ENCODE peak calls at places on chromosomes 3 and 15, in eight cellular contexts. Z is SW480; O is AG10803; D is heart left ventricle; V is T-helper 1 cell; K is stimulated activated CD4-positive, alpha-beta T cell treated with anti-CD3 and anti-CD28 coated beads, Interleukin-2, amount 100 ng/mL, for 48 hours; J is activated naive CD4-positive, alpha-beta T cell; I is effector memory CD4-positive, alpha-beta T cell. M is an unnamed sample.

GRCh38 chr3:197736010-197736490 is 654 bp downstream of the RUBCN start:
- DNase-seq in Z (peak; percentile 56), O (peak; percentile 22), D (no peak), V (peak; percentile 53), K (peak; percentile 41), J (peak; percentile 5), I (peak; percentile 16), M (peak; percentile 14)

GRCh38 chr3:28850186-28850585 is 430.7 kb upstream of the RBMS3 start:
- DNase-seq in Z (no peak), O (peak; percentile 33), D (peak; percentile 10), V (no peak), K (no peak), J (no peak), I (no peak), M (no peak)

GRCh38 chr3:185651971-185652370 is 65.9 kb downstream of the SENP2 start:
- DNase-seq in Z (no peak), O (no peak), D (no peak), V (no peak), K (no peak), J (no peak), I (no peak), M (no peak)

GRCh38 chr15:51706347-51706746 is 25.0 kb downstream of the SCG3 start:
- DNase-seq in Z (no peak), O (peak; percentile 72), D (no peak), V (no peak), K (no peak), J (no peak), I (no peak), M (no peak)

GRCh38 chr3:101531473-101532086 is 18.6 kb upstream of the SENP7 start:
- DNase-seq in Z (no peak), O (no peak), D (no peak), V (peak; percentile 72), K (no peak), J (no peak), I (no peak), M (no peak)

GRCh38 chr3:9088431-9089353 is 125.4 kb upstream of the RAD18 start:
- DNase-seq in Z (no peak), O (peak; percentile 32), D (no peak), V (no peak), K (no peak), J (no peak), I (no peak), M (no peak)

GRCh38 chr3:127170794-127171193 is 22.1 kb upstream of the PRR23E start:
- DNase-seq in Z (no peak), O (peak; percentile 67), D (no peak), V (no peak), K (no peak), J (no peak), I (no peak), M (no peak)

GRCh38 chr15:36109943-36110658 is 469.3 kb upstream of the CDIN1 start:
- DNase-seq in Z (no peak), O (peak; percentile 63), D (no peak), V (no peak), K (no peak), J (no peak), I (no peak), M (no peak)

GRCh38 chr3:72232777-72233176 is 447.8 kb upstream of the PROK2 start:
- DNase-seq in Z (no peak), O (no peak), D (no peak), V (no peak), K (no peak), J (no peak), I (no peak), M (no peak)

GRCh38 chr3:170038434-170039110 is 777 bp downstream of the GPR160 start:
- DNase-seq in Z (peak; percentile 34), O (no peak), D (no peak), V (peak; percentile 28), K (no peak), J (peak; percentile 9), I (peak; percentile 1), M (peak; percentile 7)

GRCh38 chr3:69209413-69209812 is 87.0 kb upstream of the LMOD3 start:
- DNase-seq in Z (no peak), O (no peak), D (no peak), V (no peak), K (no peak), J (no peak), I (no peak), M (no peak)

GRCh38 chr15:63381301-63382192 is at the start of gene CA12:
- DNase-seq in Z (peak; percentile 8), O (no peak), D (no peak), V (no peak), K (no peak), J (no peak), I (no peak), M (no peak)

GRCh38 chr3:123098411-123099330 is 31.8 kb downstream of the PDIA5 start:
- DNase-seq in Z (no peak), O (peak; percentile 82), D (no peak), V (no peak), K (no peak), J (no peak), I (no peak), M (no peak)

GRCh38 chr3:197012021-197012883 is 17.4 kb downstream of the MELTF start:
- DNase-seq in Z (no peak), O (no peak), D (no peak), V (no peak), K (no peak), J (no peak), I (no peak), M (no peak)

GRCh38 chr3:162170581-162170980 is 674.0 kb downstream of the OTOL1 start:
- DNase-seq in Z (no peak), O (no peak), D (no peak), V (no peak), K (no peak), J (no peak), I (no peak), M (no peak)

GRCh38 chr15:66882251-66883020 is 180.4 kb downstream of the SMAD6 start:
- DNase-seq in Z (peak; percentile 26), O (peak; percentile 90), D (no peak), V (no peak), K (no peak), J (no peak), I (no peak), M (no peak)

GRCh38 chr3:118641608-118642007 is 393.0 kb downstream of the IGSF11 start:
- DNase-seq in Z (peak; percentile 5), O (no peak), D (no peak), V (no peak), K (no peak), J (no peak), I (no peak), M (no peak)

GRCh38 chr3:127675651-127676391 is 3.1 kb downstream of the ABTB1 start:
- DNase-seq in Z (no peak), O (no peak), D (no peak), V (no peak), K (no peak), J (no peak), I (no peak), M (no peak)

GRCh38 chr3:171860830-171861535 is 17.8 kb downstream of the TMEM212 start:
- DNase-seq in Z (no peak), O (peak; percentile 97), D (peak; percentile 67), V (no peak), K (no peak), J (no peak), I (no peak), M (no peak)

GRCh38 chr3:169787120-169787519 is 13.9 kb downstream of the MYNN start:
- DNase-seq in Z (no peak), O (no peak), D (no peak), V (no peak), K (no peak), J (no peak), I (no peak), M (no peak)

GRCh38 chr3:64878372-64878771 is 190.6 kb upstream of the ADAMTS9 start:
- DNase-seq in Z (peak; percentile 27), O (no peak), D (no peak), V (no peak), K (no peak), J (no peak), I (no peak), M (no peak)

GRCh38 chr3:25911525-25912295 is 121.8 kb downstream of the OXSM start:
- DNase-seq in Z (peak; percentile 15), O (no peak), D (no peak), V (peak; percentile 7), K (no peak), J (no peak), I (peak; percentile 22), M (no peak)

GRCh38 chr3:62134061-62134496 is 239.3 kb downstream of the FEZF2 start:
- DNase-seq in Z (no peak), O (peak; percentile 22), D (peak; percentile 72), V (no peak), K (no peak), J (no peak), I (no peak), M (no peak)

GRCh38 chr15:57610130-57610529 is 18.4 kb downstream of the MYZAP start:
- DNase-seq in Z (no peak), O (peak; percentile 43), D (peak; percentile 72), V (no peak), K (no peak), J (no peak), I (no peak), M (no peak)

GRCh38 chr3:25589104-25589782 is 75.5 kb downstream of the TOP2B start:
- DNase-seq in Z (no peak), O (no peak), D (no peak), V (no peak), K (no peak), J (no peak), I (no peak), M (no peak)

GRCh38 chr3:37096292-37096691 is 78.1 kb downstream of the LRRFIP2 start:
- DNase-seq in Z (no peak), O (peak; percentile 79), D (no peak), V (no peak), K (no peak), J (no peak), I (no peak), M (no peak)

M was measured in CD8-positive, alpha-beta T cell.